ENCODE peak calls at places on chromosomes 16 and 17, in seven cellular contexts. One of them, this sample, is unnamed.

GRCh38 chr16:11253009-11253994 is 2.7 kb downstream of the SOCS1 start:
- DNase-seq in HFF-Myc: no peak
- DNase-seq in esophagus squamous epithelium: no peak
- DNase-seq in dorsolateral prefrontal cortex: no peak
- DNase-seq in right lobe of liver: no peak
- DNase-seq in uterus: no peak
- DNase-seq in GM12865: peak
- DNase-seq in this sample: peak

GRCh38 chr16:48269011-48269410 is 21.7 kb upstream of the ABCC11 start:
- DNase-seq in GM12865: no peak
- DNase-seq in uterus: no peak
- DNase-seq in esophagus squamous epithelium: no peak
- DNase-seq in dorsolateral prefrontal cortex: no peak
- DNase-seq in right lobe of liver: no peak
- DNase-seq in HFF-Myc: no peak
- DNase-seq in this sample: no peak

GRCh38 chr16:77302685-77303084 is 103.5 kb downstream of the SYCE1L start:
- DNase-seq in HFF-Myc: no peak
- DNase-seq in uterus: no peak
- DNase-seq in GM12865: no peak
- DNase-seq in esophagus squamous epithelium: no peak
- DNase-seq in dorsolateral prefrontal cortex: no peak
- DNase-seq in right lobe of liver: no peak
- DNase-seq in this sample: no peak

GRCh38 chr16:7742626-7743025 is 410.0 kb downstream of the RBFOX1 start:
- DNase-seq in esophagus squamous epithelium: no peak
- DNase-seq in uterus: no peak
- DNase-seq in right lobe of liver: no peak
- DNase-seq in GM12865: no peak
- DNase-seq in HFF-Myc: no peak
- DNase-seq in dorsolateral prefrontal cortex: no peak
- DNase-seq in this sample: no peak

GRCh38 chr17:64024215-64024654 is 3.8 kb upstream of the ICAM2 start:
- DNase-seq in right lobe of liver: no peak
- DNase-seq in HFF-Myc: no peak
- DNase-seq in dorsolateral prefrontal cortex: no peak
- DNase-seq in uterus: no peak
- DNase-seq in GM12865: no peak
- DNase-seq in esophagus squamous epithelium: no peak
- DNase-seq in this sample: peak

GRCh38 chr17:81858967-81859905 is 1.1 kb downstream of the P4HB start:
- DNase-seq in uterus: no peak
- DNase-seq in GM12865: no peak
- DNase-seq in right lobe of liver: no peak
- DNase-seq in HFF-Myc: no peak
- DNase-seq in esophagus squamous epithelium: no peak
- DNase-seq in dorsolateral prefrontal cortex: no peak
- DNase-seq in this sample: peak

GRCh38 chr16:74608381-74608780 is 1.5 kb upstream of the GLG1 start:
- DNase-seq in dorsolateral prefrontal cortex: no peak
- DNase-seq in HFF-Myc: no peak
- DNase-seq in uterus: no peak
- DNase-seq in esophagus squamous epithelium: no peak
- DNase-seq in GM12865: no peak
- DNase-seq in right lobe of liver: no peak
- DNase-seq in this sample: no peak

GRCh38 chr16:83113317-83113716 is 486.5 kb downstream of the CDH13 start:
- DNase-seq in uterus: no peak
- DNase-seq in right lobe of liver: no peak
- DNase-seq in GM12865: peak
- DNase-seq in HFF-Myc: no peak
- DNase-seq in dorsolateral prefrontal cortex: peak
- DNase-seq in esophagus squamous epithelium: no peak
- DNase-seq in this sample: peak

GRCh38 chr17:75289832-75290337 is 652 bp upstream of the SLC25A19 start:
- DNase-seq in GM12865: peak
- DNase-seq in right lobe of liver: peak
- DNase-seq in dorsolateral prefrontal cortex: peak
- DNase-seq in esophagus squamous epithelium: no peak
- DNase-seq in uterus: peak
- DNase-seq in HFF-Myc: no peak
- DNase-seq in this sample: peak

GRCh38 chr16:89370081-89370511 is 120.3 kb downstream of the ANKRD11 start:
- DNase-seq in HFF-Myc: no peak
- DNase-seq in uterus: no peak
- DNase-seq in GM12865: no peak
- DNase-seq in dorsolateral prefrontal cortex: no peak
- DNase-seq in right lobe of liver: no peak
- DNase-seq in esophagus squamous epithelium: no peak
- DNase-seq in this sample: no peak

GRCh38 chr16:11215935-11216556 is 40.0 kb downstream of the SOCS1 start:
- DNase-seq in GM12865: no peak
- DNase-seq in esophagus squamous epithelium: no peak
- DNase-seq in right lobe of liver: no peak
- DNase-seq in HFF-Myc: no peak
- DNase-seq in uterus: no peak
- DNase-seq in dorsolateral prefrontal cortex: no peak
- DNase-seq in this sample: no peak

GRCh38 chr17:34195987-34196386 is 59.1 kb upstream of the CCL2 start:
- DNase-seq in esophagus squamous epithelium: no peak
- DNase-seq in dorsolateral prefrontal cortex: no peak
- DNase-seq in right lobe of liver: no peak
- DNase-seq in uterus: no peak
- DNase-seq in GM12865: no peak
- DNase-seq in HFF-Myc: no peak
- DNase-seq in this sample: no peak

GRCh38 chr17:34199932-34200534 is 55.1 kb upstream of the CCL2 start:
- DNase-seq in right lobe of liver: no peak
- DNase-seq in esophagus squamous epithelium: peak
- DNase-seq in HFF-Myc: peak
- DNase-seq in dorsolateral prefrontal cortex: peak
- DNase-seq in uterus: peak
- DNase-seq in GM12865: peak
- DNase-seq in this sample: peak

GRCh38 chr17:34199449-34199848 is 55.6 kb upstream of the CCL2 start:
- DNase-seq in uterus: no peak
- DNase-seq in GM12865: no peak
- DNase-seq in HFF-Myc: no peak
- DNase-seq in dorsolateral prefrontal cortex: no peak
- DNase-seq in esophagus squamous epithelium: no peak
- DNase-seq in right lobe of liver: no peak
- DNase-seq in this sample: no peak

GRCh38 chr17:34201225-34201624 is 53.9 kb upstream of the CCL2 start:
- DNase-seq in GM12865: peak
- DNase-seq in esophagus squamous epithelium: no peak
- DNase-seq in uterus: no peak
- DNase-seq in dorsolateral prefrontal cortex: no peak
- DNase-seq in right lobe of liver: no peak
- DNase-seq in HFF-Myc: no peak
- DNase-seq in this sample: peak

DNA sequence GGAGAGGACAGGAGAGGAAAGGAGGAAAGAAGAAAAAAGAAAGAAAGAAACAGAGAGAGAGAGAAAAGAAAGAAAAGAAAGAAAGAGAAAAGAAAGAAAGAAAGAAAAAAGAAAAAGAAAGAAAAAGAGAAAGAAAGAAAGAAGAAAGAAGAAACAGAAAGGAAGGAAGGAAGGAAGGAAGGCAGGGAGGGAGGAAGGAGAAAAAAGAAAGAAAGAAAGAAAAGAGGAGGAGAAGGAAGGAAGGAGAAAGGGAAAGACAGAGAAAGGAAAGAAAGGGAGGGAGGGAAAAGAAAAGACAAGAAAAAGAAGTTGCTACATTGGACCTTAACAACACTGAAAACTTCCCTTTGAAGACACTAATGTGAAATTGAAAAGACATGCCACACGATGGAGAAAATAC is 56.6 kb upstream of the CCL2 start:
- DNase-seq in esophagus squamous epithelium: no peak
- DNase-seq in right lobe of liver: no peak
- DNase-seq in HFF-Myc: no peak
- DNase-seq in dorsolateral prefrontal cortex: no peak
- DNase-seq in uterus: no peak
- DNase-seq in GM12865: no peak
- DNase-seq in this sample: no peak
- H3K4me3 ChIP-seq in esophagus squamous epithelium: no peak
- H3K4me3 ChIP-seq in right lobe of liver: no peak
- H3K4me3 ChIP-seq in HFF-Myc: no peak
- H3K4me3 ChIP-seq in dorsolateral prefrontal cortex: no peak
- H3K4me3 ChIP-seq in uterus: no peak
- H3K4me3 ChIP-seq in GM12865: no peak
- H3K4me3 ChIP-seq in this sample: no peak

GRCh38 chr16:9155876-9156275 is 64.4 kb downstream of the HAPSTR1 start:
- DNase-seq in esophagus squamous epithelium: no peak
- DNase-seq in GM12865: no peak
- DNase-seq in HFF-Myc: no peak
- DNase-seq in right lobe of liver: no peak
- DNase-seq in uterus: no peak
- DNase-seq in dorsolateral prefrontal cortex: no peak
- DNase-seq in this sample: no peak
- H3K4me3 ChIP-seq in esophagus squamous epithelium: no peak
- H3K4me3 ChIP-seq in GM12865: no peak
- H3K4me3 ChIP-seq in HFF-Myc: no peak
- H3K4me3 ChIP-seq in right lobe of liver: no peak
- H3K4me3 ChIP-seq in uterus: no peak
- H3K4me3 ChIP-seq in dorsolateral prefrontal cortex: no peak
- H3K4me3 ChIP-seq in this sample: no peak

GRCh38 chr16:57374067-57374534 is 1.8 kb downstream of the CX3CL1 start:
- DNase-seq in uterus: peak
- DNase-seq in esophagus squamous epithelium: no peak
- DNase-seq in right lobe of liver: no peak
- DNase-seq in dorsolateral prefrontal cortex: peak
- DNase-seq in GM12865: no peak
- DNase-seq in HFF-Myc: no peak
- DNase-seq in this sample: no peak
- H3K4me3 ChIP-seq in uterus: peak
- H3K4me3 ChIP-seq in esophagus squamous epithelium: peak
- H3K4me3 ChIP-seq in right lobe of liver: peak
- H3K4me3 ChIP-seq in dorsolateral prefrontal cortex: peak
- H3K4me3 ChIP-seq in GM12865: no peak
- H3K4me3 ChIP-seq in HFF-Myc: no peak
- H3K4me3 ChIP-seq in this sample: no peak

DNA sequence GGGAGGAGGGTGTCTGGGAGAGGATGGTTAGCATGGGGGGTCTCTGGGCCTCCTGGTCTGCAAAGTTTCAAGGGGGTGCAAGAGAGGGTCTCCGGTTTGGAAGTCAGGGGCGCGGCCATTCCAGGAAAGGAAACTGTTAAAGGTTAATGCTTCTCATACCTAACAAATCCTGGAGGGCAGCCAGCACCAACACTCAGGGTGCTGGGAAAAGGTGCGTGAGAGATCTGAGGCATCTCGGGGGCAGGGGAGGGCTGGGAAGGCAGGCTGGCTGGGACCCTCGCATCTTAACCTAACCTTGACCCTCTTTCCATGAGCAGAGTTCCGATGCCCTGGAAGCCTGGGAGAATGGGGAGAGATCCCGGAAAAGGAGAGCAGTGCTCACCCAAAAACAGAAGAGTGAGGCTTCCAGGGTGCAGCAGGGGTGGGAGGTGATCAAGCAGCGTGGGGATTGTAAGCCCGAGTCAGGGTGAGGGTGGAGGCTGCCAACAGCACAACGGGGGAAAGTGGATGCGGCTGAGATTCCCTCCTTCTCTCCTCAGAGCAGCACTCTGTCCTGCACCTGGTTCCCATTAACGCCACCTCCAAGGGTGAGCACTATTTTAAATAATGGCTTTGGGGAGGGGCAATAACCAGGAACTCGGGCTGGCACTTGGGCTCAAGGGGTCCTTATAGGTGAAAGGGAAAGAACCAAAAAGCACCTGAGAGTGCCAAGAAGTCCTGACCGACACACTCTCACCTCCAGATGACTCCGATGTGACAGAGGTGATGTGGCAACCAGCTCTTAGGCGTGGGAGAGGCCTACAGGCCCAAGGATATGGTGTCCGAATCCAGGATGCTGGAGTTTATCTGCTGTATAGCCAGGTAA is 989 bp downstream of the TNFSF13 start:
- DNase-seq in right lobe of liver: no peak
- DNase-seq in GM12865: no peak
- DNase-seq in uterus: no peak
- DNase-seq in esophagus squamous epithelium: no peak
- DNase-seq in dorsolateral prefrontal cortex: no peak
- DNase-seq in HFF-Myc: no peak
- DNase-seq in this sample: no peak
- H3K4me3 ChIP-seq in right lobe of liver: peak
- H3K4me3 ChIP-seq in GM12865: no peak
- H3K4me3 ChIP-seq in uterus: no peak
- H3K4me3 ChIP-seq in esophagus squamous epithelium: peak
- H3K4me3 ChIP-seq in dorsolateral prefrontal cortex: peak
- H3K4me3 ChIP-seq in HFF-Myc: no peak
- H3K4me3 ChIP-seq in this sample: peak

GRCh38 chr16:73037331-73037745 is 10.6 kb downstream of the ZFHX3 start:
- DNase-seq in HFF-Myc: no peak
- DNase-seq in right lobe of liver: no peak
- DNase-seq in uterus: peak
- DNase-seq in GM12865: peak
- DNase-seq in dorsolateral prefrontal cortex: no peak
- DNase-seq in esophagus squamous epithelium: no peak
- DNase-seq in this sample: no peak
- H3K4me3 ChIP-seq in HFF-Myc: no peak
- H3K4me3 ChIP-seq in right lobe of liver: no peak
- H3K4me3 ChIP-seq in uterus: no peak
- H3K4me3 ChIP-seq in GM12865: peak
- H3K4me3 ChIP-seq in dorsolateral prefrontal cortex: no peak
- H3K4me3 ChIP-seq in esophagus squamous epithelium: no peak
- H3K4me3 ChIP-seq in this sample: no peak

GRCh38 chr16:81451753-81452680 is 7.4 kb downstream of the CMIP start:
- DNase-seq in GM12865: no peak
- DNase-seq in right lobe of liver: no peak
- DNase-seq in HFF-Myc: no peak
- DNase-seq in uterus: no peak
- DNase-seq in esophagus squamous epithelium: no peak
- DNase-seq in dorsolateral prefrontal cortex: peak
- DNase-seq in this sample: peak
- H3K4me3 ChIP-seq in GM12865: no peak
- H3K4me3 ChIP-seq in right lobe of liver: no peak
- H3K4me3 ChIP-seq in HFF-Myc: no peak
- H3K4me3 ChIP-seq in uterus: no peak
- H3K4me3 ChIP-seq in esophagus squamous epithelium: no peak
- H3K4me3 ChIP-seq in dorsolateral prefrontal cortex: no peak
- H3K4me3 ChIP-seq in this sample: peak

GRCh38 chr17:73950515-73950914 is 253.0 kb upstream of the RPL38 start:
- DNase-seq in esophagus squamous epithelium: no peak
- DNase-seq in dorsolateral prefrontal cortex: no peak
- DNase-seq in uterus: no peak
- DNase-seq in right lobe of liver: no peak
- DNase-seq in HFF-Myc: no peak
- DNase-seq in GM12865: no peak
- DNase-seq in this sample: no peak

GRCh38 chr17:73953206-73954033 is 250.1 kb upstream of the RPL38 start:
- DNase-seq in right lobe of liver: no peak
- DNase-seq in GM12865: no peak
- DNase-seq in uterus: no peak
- DNase-seq in esophagus squamous epithelium: no peak
- DNase-seq in HFF-Myc: no peak
- DNase-seq in dorsolateral prefrontal cortex: no peak
- DNase-seq in this sample: no peak

GRCh38 chr17:73952136-73952497 is 251.4 kb upstream of the RPL38 start:
- DNase-seq in esophagus squamous epithelium: no peak
- DNase-seq in right lobe of liver: no peak
- DNase-seq in dorsolateral prefrontal cortex: no peak
- DNase-seq in GM12865: no peak
- DNase-seq in HFF-Myc: no peak
- DNase-seq in uterus: no peak
- DNase-seq in this sample: peak

GRCh38 chr17:73954981-73955380 is 248.5 kb upstream of the RPL38 start:
- DNase-seq in esophagus squamous epithelium: no peak
- DNase-seq in HFF-Myc: no peak
- DNase-seq in right lobe of liver: no peak
- DNase-seq in uterus: no peak
- DNase-seq in GM12865: no peak
- DNase-seq in dorsolateral prefrontal cortex: no peak
- DNase-seq in this sample: no peak

GRCh38 chr17:73952498-73953205 is 250.8 kb upstream of the RPL38 start:
- DNase-seq in dorsolateral prefrontal cortex: peak
- DNase-seq in right lobe of liver: no peak
- DNase-seq in uterus: no peak
- DNase-seq in GM12865: peak
- DNase-seq in HFF-Myc: no peak
- DNase-seq in esophagus squamous epithelium: no peak
- DNase-seq in this sample: peak
- H3K4me3 ChIP-seq in dorsolateral prefrontal cortex: peak
- H3K4me3 ChIP-seq in right lobe of liver: no peak
- H3K4me3 ChIP-seq in uterus: no peak
- H3K4me3 ChIP-seq in GM12865: no peak
- H3K4me3 ChIP-seq in HFF-Myc: no peak
- H3K4me3 ChIP-seq in esophagus squamous epithelium: peak
- H3K4me3 ChIP-seq in this sample: peak

This sample was measured in NB4.